ENCODE peak calls at places on chromosomes 13 and 19, in five cellular contexts. One of them, this sample, is unnamed.
A peak's percentile ranks its signal among the peaks of the same experiment; 100 is the strongest.

GRCh38 chr13:48066310-48066989 is 28.5 kb downstream of the MED4 start:
- DNase-seq in anterior cingulate cortex: no peak
- DNase-seq in GM12865: peak; percentile 72
- DNase-seq in HS-5: no peak
- DNase-seq in right lobe of liver: no peak
- DNase-seq in this sample: no peak

GRCh38 chr19:17686592-17687042 is 1.5 kb downstream of the UNC13A start:
- DNase-seq in GM12865: no peak
- DNase-seq in right lobe of liver: no peak
- DNase-seq in HS-5: no peak
- DNase-seq in anterior cingulate cortex: peak; percentile 11
- DNase-seq in this sample: no peak

GRCh38 chr19:23823952-23824389 is 65.3 kb upstream of the ZNF681 start:
- DNase-seq in anterior cingulate cortex: no peak
- DNase-seq in GM12865: peak; percentile 23
- DNase-seq in right lobe of liver: no peak
- DNase-seq in HS-5: no peak
- DNase-seq in this sample: peak; percentile 97

GRCh38 chr13:82467626-82468025 is 1414.6 kb downstream of the SLITRK1 start:
- DNase-seq in GM12865: no peak
- DNase-seq in anterior cingulate cortex: no peak
- DNase-seq in HS-5: no peak
- DNase-seq in right lobe of liver: no peak
- DNase-seq in this sample: no peak

GRCh38 chr13:106477303-106477702 is 58.2 kb downstream of the EFNB2 start:
- DNase-seq in HS-5: no peak
- DNase-seq in right lobe of liver: no peak
- DNase-seq in anterior cingulate cortex: no peak
- DNase-seq in GM12865: no peak
- DNase-seq in this sample: no peak

GRCh38 chr19:9856609-9857008 is 21.5 kb downstream of the PIN1 start:
- DNase-seq in anterior cingulate cortex: no peak
- DNase-seq in right lobe of liver: no peak
- DNase-seq in HS-5: no peak
- DNase-seq in GM12865: no peak
- DNase-seq in this sample: no peak

GRCh38 chr13:45257638-45258338 is 56.9 kb upstream of the KCTD4 start:
- DNase-seq in GM12865: peak; percentile 20
- DNase-seq in anterior cingulate cortex: no peak
- DNase-seq in right lobe of liver: no peak
- DNase-seq in HS-5: no peak
- DNase-seq in this sample: no peak

GRCh38 chr13:100088648-100089601 is at the start of gene PCCA:
- DNase-seq in GM12865: peak; percentile 95
- DNase-seq in anterior cingulate cortex: peak; percentile 69
- DNase-seq in right lobe of liver: peak; percentile 98
- DNase-seq in HS-5: peak; percentile 37
- DNase-seq in this sample: no peak

GRCh38 chr13:102141625-102142472 is 260.0 kb downstream of the FGF14 start:
- DNase-seq in right lobe of liver: no peak
- DNase-seq in GM12865: no peak
- DNase-seq in HS-5: peak; percentile 9
- DNase-seq in anterior cingulate cortex: no peak
- DNase-seq in this sample: peak; percentile 49

GRCh38 chr13:23505007-23505406 is 65.2 kb upstream of the TNFRSF19 start:
- DNase-seq in anterior cingulate cortex: no peak
- DNase-seq in HS-5: no peak
- DNase-seq in right lobe of liver: no peak
- DNase-seq in GM12865: no peak
- DNase-seq in this sample: no peak

GRCh38 chr13:87827479-87827878 is 156.3 kb downstream of the SLITRK5 start:
- DNase-seq in anterior cingulate cortex: no peak
- DNase-seq in HS-5: peak; percentile 46
- DNase-seq in right lobe of liver: no peak
- DNase-seq in GM12865: no peak
- DNase-seq in this sample: no peak

GRCh38 chr19:16026756-16027155 is 49.5 kb upstream of the TPM4 start:
- DNase-seq in anterior cingulate cortex: no peak
- DNase-seq in GM12865: no peak
- DNase-seq in right lobe of liver: no peak
- DNase-seq in HS-5: no peak
- DNase-seq in this sample: no peak

GRCh38 chr13:30551194-30551593 is 66.5 kb upstream of the USPL1 start:
- DNase-seq in anterior cingulate cortex: no peak
- DNase-seq in right lobe of liver: no peak
- DNase-seq in HS-5: no peak
- DNase-seq in GM12865: peak; percentile 65
- DNase-seq in this sample: peak; percentile 68

GRCh38 chr13:98240131-98240530 is 63.1 kb upstream of the RNF113B start:
- DNase-seq in anterior cingulate cortex: no peak
- DNase-seq in right lobe of liver: no peak
- DNase-seq in HS-5: no peak
- DNase-seq in GM12865: no peak
- DNase-seq in this sample: no peak

GRCh38 chr13:36418022-36418805 is 14.1 kb upstream of the CCNA1 start:
- DNase-seq in GM12865: peak; percentile 42
- DNase-seq in anterior cingulate cortex: no peak
- DNase-seq in right lobe of liver: no peak
- DNase-seq in HS-5: no peak
- DNase-seq in this sample: no peak

GRCh38 chr13:73985789-73986188 is 148.4 kb downstream of the KLF12 start:
- DNase-seq in HS-5: no peak
- DNase-seq in anterior cingulate cortex: no peak
- DNase-seq in right lobe of liver: no peak
- DNase-seq in GM12865: peak; percentile 23
- DNase-seq in this sample: no peak

GRCh38 chr13:32682740-32683139 is 96.5 kb downstream of the PDS5B start:
- DNase-seq in GM12865: no peak
- DNase-seq in anterior cingulate cortex: no peak
- DNase-seq in HS-5: no peak
- DNase-seq in right lobe of liver: no peak
- DNase-seq in this sample: no peak

GRCh38 chr13:49308977-49309408 is 61.3 kb downstream of the CDADC1 start:
- DNase-seq in GM12865: no peak
- DNase-seq in HS-5: no peak
- DNase-seq in anterior cingulate cortex: no peak
- DNase-seq in right lobe of liver: peak; percentile 82
- DNase-seq in this sample: no peak

GRCh38 chr13:33150146-33150545 is 133.9 kb downstream of the KL start:
- DNase-seq in anterior cingulate cortex: no peak
- DNase-seq in right lobe of liver: no peak
- DNase-seq in GM12865: peak; percentile 45
- DNase-seq in HS-5: no peak
- DNase-seq in this sample: no peak

GRCh38 chr19:8355631-8356402 is 8.1 kb upstream of the ANGPTL4 start:
- DNase-seq in anterior cingulate cortex: no peak
- DNase-seq in right lobe of liver: no peak
- DNase-seq in HS-5: peak; percentile 97
- DNase-seq in GM12865: no peak
- DNase-seq in this sample: no peak

GRCh38 chr13:42276683-42277082 is 4.7 kb downstream of the AKAP11 start:
- DNase-seq in GM12865: peak; percentile 29
- DNase-seq in right lobe of liver: no peak
- DNase-seq in HS-5: no peak
- DNase-seq in anterior cingulate cortex: no peak
- DNase-seq in this sample: no peak

GRCh38 chr13:82305588-82305987 is 1576.7 kb downstream of the SLITRK1 start:
- DNase-seq in HS-5: no peak
- DNase-seq in GM12865: no peak
- DNase-seq in right lobe of liver: no peak
- DNase-seq in anterior cingulate cortex: no peak
- DNase-seq in this sample: no peak

GRCh38 chr13:78137404-78138142 is 218.9 kb upstream of the EDNRB start:
- DNase-seq in right lobe of liver: no peak
- DNase-seq in anterior cingulate cortex: no peak
- DNase-seq in HS-5: peak; percentile 24
- DNase-seq in GM12865: peak; percentile 65
- DNase-seq in this sample: peak; percentile 86

GRCh38 chr13:50574731-50575130 is 268.8 kb downstream of the DLEU7 start:
- DNase-seq in anterior cingulate cortex: no peak
- DNase-seq in GM12865: no peak
- DNase-seq in HS-5: no peak
- DNase-seq in right lobe of liver: no peak
- DNase-seq in this sample: no peak

GRCh38 chr19:36113895-36114762 is 546 bp downstream of the POLR2I start:
- DNase-seq in GM12865: peak; percentile 34
- DNase-seq in HS-5: no peak
- DNase-seq in anterior cingulate cortex: no peak
- DNase-seq in right lobe of liver: no peak
- DNase-seq in this sample: peak; percentile 41

GRCh38 chr13:59715591-59715990 is 448.1 kb downstream of the DIAPH3 start:
- DNase-seq in anterior cingulate cortex: no peak
- DNase-seq in HS-5: no peak
- DNase-seq in right lobe of liver: no peak
- DNase-seq in GM12865: no peak
- DNase-seq in this sample: no peak

GRCh38 chr19:49436381-49437017 is 4.8 kb downstream of the SLC17A7 start:
- DNase-seq in GM12865: peak; percentile 79
- DNase-seq in HS-5: no peak
- DNase-seq in anterior cingulate cortex: no peak
- DNase-seq in right lobe of liver: no peak
- DNase-seq in this sample: peak; percentile 67

GRCh38 chr13:99322297-99323103 is 15.3 kb upstream of the GPR183 start:
- DNase-seq in anterior cingulate cortex: no peak
- DNase-seq in HS-5: peak; percentile 34
- DNase-seq in GM12865: peak; percentile 85
- DNase-seq in right lobe of liver: no peak
- DNase-seq in this sample: peak; percentile 32

GRCh38 chr13:48942131-48942530 is 33.6 kb upstream of the FNDC3A start:
- DNase-seq in HS-5: no peak
- DNase-seq in anterior cingulate cortex: no peak
- DNase-seq in GM12865: no peak
- DNase-seq in right lobe of liver: no peak
- DNase-seq in this sample: no peak

GRCh38 chr19:15471639-15472101 is 7.3 kb upstream of the RASAL3 start:
- DNase-seq in right lobe of liver: no peak
- DNase-seq in HS-5: no peak
- DNase-seq in GM12865: no peak
- DNase-seq in anterior cingulate cortex: no peak
- DNase-seq in this sample: no peak

GRCh38 chr19:42051166-42052115 is 18.6 kb downstream of the GRIK5 start:
- DNase-seq in GM12865: peak; percentile 41
- DNase-seq in anterior cingulate cortex: no peak
- DNase-seq in HS-5: no peak
- DNase-seq in right lobe of liver: no peak
- DNase-seq in this sample: no peak

GRCh38 chr13:106859505-106859904 is 291.6 kb upstream of the ARGLU1 start:
- DNase-seq in GM12865: no peak
- DNase-seq in HS-5: no peak
- DNase-seq in anterior cingulate cortex: no peak
- DNase-seq in right lobe of liver: no peak
- DNase-seq in this sample: no peak

GRCh38 chr13:27981006-27981708 is 7.3 kb downstream of the URAD start:
- DNase-seq in HS-5: no peak
- DNase-seq in right lobe of liver: peak; percentile 19
- DNase-seq in GM12865: no peak
- DNase-seq in anterior cingulate cortex: no peak
- DNase-seq in this sample: no peak

GRCh38 chr19:4914736-4915501 is 5.6 kb downstream of the UHRF1 start:
- DNase-seq in GM12865: peak; percentile 34
- DNase-seq in HS-5: peak; percentile 84
- DNase-seq in anterior cingulate cortex: no peak
- DNase-seq in right lobe of liver: no peak
- DNase-seq in this sample: no peak